ENCODE peak calls at places on chromosomes 7 and 10, in eight cellular contexts. F, O, N, I, Q, E, U and K are unnamed samples.

GRCh38 chr7:157875230-157876179 is 538.7 kb downstream of the DNAJB6 start:
- DNase-seq in I (no peak), N (no peak), U (no peak), F (no peak), Q (peak), E (no peak), O (no peak), K (no peak)

GRCh38 chr7:46654546-46655443 is 733.7 kb upstream of the IGFBP3 start:
- DNase-seq in O (no peak), F (no peak), N (peak), U (no peak), E (no peak), I (no peak), Q (no peak), K (no peak)

GRCh38 chr7:74526780-74527179 is 73.1 kb downstream of the GTF2IRD1 start:
- DNase-seq in O (no peak), Q (no peak), I (no peak), N (no peak), E (no peak), F (no peak), U (no peak), K (no peak)

GRCh38 chr10:124166431-124167125 is 73.2 kb upstream of the CHST15 start:
- DNase-seq in U (no peak), Q (no peak), I (no peak), E (no peak), N (no peak), O (no peak), F (no peak), K (no peak)

GRCh38 chr7:44043902-44044301 is 600 bp upstream of the DBNL start:
- DNase-seq in I (no peak), O (no peak), Q (no peak), U (no peak), E (no peak), F (peak), N (no peak), K (no peak)

GRCh38 chr7:158353606-158354570 is 233.7 kb downstream of the PTPRN2 start:
- DNase-seq in U (no peak), F (peak), E (no peak), O (no peak), I (no peak), Q (no peak), N (no peak), K (no peak)

GRCh38 chr7:20152057-20152456 is 65.1 kb downstream of the MACC1 start:
- DNase-seq in I (no peak), F (no peak), Q (no peak), U (no peak), N (no peak), O (no peak), E (no peak), K (no peak)

GRCh38 chr10:31921031-31921430 is 7.6 kb downstream of the ARHGAP12 start:
- DNase-seq in Q (no peak), I (no peak), F (no peak), E (no peak), U (no peak), N (no peak), O (no peak), K (no peak)

GRCh38 chr10:130812381-130813148 is 499.0 kb downstream of the TCERG1L start:
- DNase-seq in O (no peak), E (no peak), Q (no peak), U (no peak), F (no peak), I (no peak), N (no peak), K (no peak)

GRCh38 chr7:137990251-137990901 is 11.5 kb downstream of the CREB3L2 start:
- DNase-seq in Q (no peak), I (peak), F (no peak), E (no peak), O (no peak), U (peak), N (peak), K (peak)

GRCh38 chr7:102432476-102433318 is 678 bp upstream of the ORAI2 start:
- DNase-seq in F (no peak), I (no peak), E (no peak), Q (peak), U (no peak), N (no peak), O (no peak), K (no peak)

GRCh38 chr7:18570890-18571478 is 75.4 kb downstream of the HDAC9 start:
- DNase-seq in I (peak), F (no peak), N (peak), Q (no peak), O (peak), E (peak), U (peak), K (no peak)

GRCh38 chr10:71968553-71969474 is 4.6 kb downstream of the CHST3 start:
- DNase-seq in N (peak), I (no peak), Q (no peak), U (no peak), E (peak), O (no peak), F (peak), K (peak)

GRCh38 chr7:141362580-141363435 is 188.4 kb upstream of the AGK start:
- DNase-seq in O (peak), E (no peak), Q (no peak), U (peak), N (peak), F (no peak), I (peak), K (peak)

GRCh38 chr7:123191132-123191531 is 8.6 kb downstream of the SLC13A1 start:
- DNase-seq in F (no peak), N (no peak), Q (no peak), O (no peak), E (peak), I (no peak), U (peak), K (no peak)

GRCh38 chr10:10865913-10866312 is 151.8 kb upstream of the CELF2 start:
- DNase-seq in E (no peak), F (no peak), N (no peak), I (no peak), Q (no peak), U (no peak), O (no peak), K (no peak)

GRCh38 chr7:93029056-93029455 is 88.7 kb downstream of the SAMD9 start:
- DNase-seq in E (no peak), U (no peak), O (no peak), F (no peak), I (no peak), Q (no peak), N (no peak), K (no peak)

GRCh38 chr7:116030626-116031276 is at the start of gene TFEC:
- DNase-seq in N (peak), E (no peak), Q (no peak), O (no peak), U (peak), I (no peak), F (no peak), K (no peak)

GRCh38 chr10:46215426-46215825 is 71.4 kb upstream of the ANTXRL start:
- DNase-seq in I (no peak), E (no peak), Q (no peak), U (no peak), F (no peak), O (no peak), N (no peak), K (no peak)

GRCh38 chr10:116809528-116810500 is 39.5 kb upstream of the ENO4 start:
- DNase-seq in E (peak), I (no peak), U (no peak), N (peak), O (no peak), F (peak), Q (no peak), K (no peak)

GRCh38 chr7:157192861-157193260 is 54.1 kb downstream of the UBE3C start:
- DNase-seq in F (no peak), O (no peak), E (no peak), N (no peak), I (no peak), U (no peak), Q (no peak), K (no peak)

GRCh38 chr10:5604236-5604925 is 62.0 kb downstream of the ASB13 start:
- DNase-seq in N (no peak), I (no peak), E (no peak), F (no peak), O (no peak), U (no peak), Q (no peak), K (no peak)

GRCh38 chr10:127815147-127815546 is 77.6 kb downstream of the CLRN3 start:
- DNase-seq in N (peak), F (no peak), I (no peak), E (no peak), U (no peak), O (no peak), Q (no peak), K (no peak)

GRCh38 chr7:15236958-15237357 is 324.9 kb downstream of the AGMO start:
- DNase-seq in U (no peak), Q (no peak), N (no peak), O (no peak), I (no peak), F (no peak), E (no peak), K (no peak)

GRCh38 chr7:157683251-157684156 is 346.7 kb downstream of the DNAJB6 start:
- DNase-seq in F (peak), E (no peak), N (no peak), I (no peak), Q (no peak), U (no peak), O (no peak), K (no peak)

GRCh38 chr7:157896774-157897555 is 560.2 kb downstream of the DNAJB6 start:
- DNase-seq in O (no peak), F (peak), I (no peak), U (no peak), Q (no peak), E (no peak), N (no peak), K (no peak)

GRCh38 chr10:69976795-69977546 is 75.7 kb upstream of the MACROH2A2 start:
- DNase-seq in E (no peak), Q (no peak), O (no peak), I (no peak), U (no peak), F (no peak), N (no peak), K (no peak)

GRCh38 chr7:2105280-2105679 is 127.5 kb downstream of the MAD1L1 start:
- DNase-seq in N (no peak), F (no peak), U (no peak), E (no peak), I (no peak), Q (no peak), O (no peak), K (no peak)

GRCh38 chr10:35822316-35822715 is 180.2 kb upstream of the FZD8 start:
- DNase-seq in O (peak), F (peak), I (peak), U (peak), Q (no peak), E (no peak), N (peak), K (peak)

GRCh38 chr10:100625821-100626220 is 90.1 kb downstream of the HIF1AN start:
- DNase-seq in E (no peak), Q (no peak), F (no peak), N (no peak), O (no peak), I (no peak), U (no peak), K (no peak)